ENCODE peak calls at places on chromosomes 13 and 19, in seven cellular contexts. I is IMR-90; R is HepG2; X is heart right ventricle; K is naive thymus-derived CD4-positive, alpha-beta T cell; Y is A673; D is keratinocyte. L is an unnamed sample.
A peak's percentile ranks its signal among the peaks of the same experiment; 100 is the strongest.

GRCh38 chr19:41025871-41026270 is 34.8 kb downstream of the CYP2B6 start:
- DNase-seq in I (no peak), R (no peak), X (no peak), K (no peak), Y (no peak), D (no peak), L (no peak)

GRCh38 chr19:40223135-40223822 is 3.2 kb downstream of the CCNP start:
- DNase-seq in I (no peak), R (no peak), X (no peak), K (peak; percentile 49), Y (no peak), D (no peak), L (no peak)

GRCh38 chr13:113654175-113654560 is 3.8 kb downstream of the ATP4B start:
- DNase-seq in I (no peak), R (no peak), X (no peak), K (no peak), Y (no peak), D (no peak), L (no peak)

GRCh38 chr13:45102136-45102802 is 18.0 kb upstream of the GTF2F2 start:
- DNase-seq in I (peak; percentile 55), R (no peak), X (no peak), K (no peak), Y (no peak), D (no peak), L (peak; percentile 61)

GRCh38 chr13:74290324-74290773 is 156.1 kb upstream of the KLF12 start:
- DNase-seq in I (peak; percentile 79), R (peak; percentile 9), X (no peak), K (peak; percentile 85), Y (peak; percentile 57), D (no peak), L (peak; percentile 83)

GRCh38 chr19:41174297-41174928 is 18.6 kb upstream of the CYP2S1 start:
- DNase-seq in I (no peak), R (no peak), X (no peak), K (no peak), Y (no peak), D (no peak), L (no peak)

GRCh38 chr13:45695198-45695730 is 6.9 kb upstream of the CBY2 start:
- DNase-seq in I (no peak), R (no peak), X (no peak), K (no peak), Y (no peak), D (no peak), L (no peak)

GRCh38 chr13:22114630-22115311 is 443.9 kb downstream of the FGF9 start:
- DNase-seq in I (peak; percentile 78), R (no peak), X (no peak), K (peak; percentile 78), Y (no peak), D (no peak), L (no peak)

GRCh38 chr13:62212246-62212645 is 796.6 kb upstream of the PCDH20 start:
- DNase-seq in I (no peak), R (peak; percentile 21), X (no peak), K (no peak), Y (no peak), D (no peak), L (no peak)

GRCh38 chr13:29934531-29935308 is 84.3 kb upstream of the UBL3 start:
- DNase-seq in I (no peak), R (no peak), X (no peak), K (no peak), Y (no peak), D (no peak), L (no peak)

GRCh38 chr19:42288411-42288810 is 13.5 kb upstream of the PRR19 start:
- DNase-seq in I (no peak), R (no peak), X (no peak), K (no peak), Y (no peak), D (no peak), L (no peak)

GRCh38 chr13:59691501-59692066 is 472.1 kb downstream of the DIAPH3 start:
- DNase-seq in I (peak; percentile 56), R (peak; percentile 61), X (no peak), K (no peak), Y (no peak), D (no peak), L (no peak)

GRCh38 chr19:2361259-2362038 is 1.4 kb downstream of the TMPRSS9 start:
- DNase-seq in I (no peak), R (no peak), X (no peak), K (no peak), Y (no peak), D (no peak), L (no peak)

GRCh38 chr13:59684105-59684504 is 479.6 kb downstream of the DIAPH3 start:
- DNase-seq in I (no peak), R (no peak), X (no peak), K (no peak), Y (no peak), D (no peak), L (no peak)

GRCh38 chr19:17245535-17245984 is at the start of gene NR2F6:
- DNase-seq in I (no peak), R (no peak), X (no peak), K (peak; percentile 26), Y (no peak), D (no peak), L (no peak)

GRCh38 chr19:55041627-55042343 is 3.7 kb upstream of the GP6 start:
- DNase-seq in I (no peak), R (no peak), X (no peak), K (peak; percentile 41), Y (no peak), D (no peak), L (no peak)

GRCh38 chr13:51444922-51445321 is 7.9 kb downstream of the INTS6 start:
- DNase-seq in I (peak; percentile 68), R (no peak), X (no peak), K (peak; percentile 46), Y (peak; percentile 67), D (no peak), L (no peak)

GRCh38 chr19:52221031-52221430 is 31.2 kb downstream of the PPP2R1A start:
- DNase-seq in I (no peak), R (no peak), X (no peak), K (no peak), Y (no peak), D (no peak), L (no peak)

GRCh38 chr13:100340865-100341264 is 247.7 kb downstream of the GGACT start:
- DNase-seq in I (no peak), R (no peak), X (no peak), K (no peak), Y (no peak), D (no peak), L (no peak)

GRCh38 chr19:2721570-2722540 is 683 bp upstream of the DIRAS1 start:
- DNase-seq in I (no peak), R (no peak), X (no peak), K (no peak), Y (no peak), D (no peak), L (no peak)

GRCh38 chr13:99985243-99985874 is 3.8 kb downstream of the ZIC2 start:
- DNase-seq in I (no peak), R (no peak), X (no peak), K (no peak), Y (peak; percentile 83), D (no peak), L (no peak)

GRCh38 chr19:3508771-3509535 is 2.8 kb downstream of the FZR1 start:
- DNase-seq in I (peak; percentile 30), R (no peak), X (no peak), K (no peak), Y (no peak), D (no peak), L (no peak)

GRCh38 chr13:106078191-106078590 is 457.3 kb downstream of the EFNB2 start:
- DNase-seq in I (peak; percentile 49), R (no peak), X (no peak), K (no peak), Y (no peak), D (no peak), L (peak; percentile 13)

GRCh38 chr19:51535535-51535934 is 4.1 kb upstream of the SIGLEC6 start:
- DNase-seq in I (no peak), R (no peak), X (no peak), K (no peak), Y (no peak), D (no peak), L (no peak)

DNA sequence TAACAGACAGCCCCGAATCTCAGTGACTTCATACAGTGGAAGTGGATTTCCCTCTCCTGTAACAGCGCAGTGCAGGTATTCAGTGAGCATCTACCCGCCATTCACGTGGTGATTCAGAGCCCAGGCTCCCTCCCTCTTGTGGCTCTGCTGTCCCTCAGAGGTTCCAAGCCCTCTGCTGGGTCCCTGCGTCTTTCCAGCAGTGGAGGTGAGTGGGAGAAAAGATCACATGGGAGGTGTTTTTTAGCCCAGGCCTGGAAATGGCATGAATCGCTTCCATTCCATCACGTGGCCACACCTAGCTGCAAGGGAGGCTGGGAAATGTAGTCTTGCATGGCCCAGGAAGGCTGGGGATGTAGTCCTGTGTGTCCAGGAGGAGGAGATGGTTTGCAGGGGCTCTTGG is 61.4 kb downstream of the DPF1 start:
- DNase-seq in I (no peak), R (no peak), X (no peak), K (no peak), Y (no peak), D (no peak), L (no peak)
- H3K4me3 ChIP-seq in I (no peak overlapping the region), R (no peak overlapping the region), X (no peak overlapping the region), K (no peak overlapping the region), Y (no peak overlapping the region), D (no peak overlapping the region), L (no peak overlapping the region)

DNA sequence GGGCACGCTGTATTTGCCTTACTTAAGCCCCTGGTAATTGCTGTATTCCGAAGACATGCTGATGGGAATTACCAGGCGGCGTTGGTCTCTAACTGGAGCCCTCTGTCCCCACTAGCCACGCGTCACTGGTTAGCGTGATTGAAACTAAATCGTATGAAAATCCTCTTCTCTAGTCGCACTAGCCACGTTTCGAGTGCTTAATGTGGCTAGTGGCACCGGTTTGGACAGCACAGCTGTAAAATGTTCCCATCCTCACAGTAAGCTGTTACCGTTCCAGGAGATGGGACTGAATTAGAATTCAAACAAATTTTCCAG is 679 bp downstream of the BRCA2 start:
- DNase-seq in I (no peak), R (no peak), X (no peak), K (no peak), Y (no peak), D (no peak), L (no peak)
- H3K27ac ChIP-seq in I (peak overlapping the region; percentile 74), R (peak overlapping the region; percentile 75), X (no peak overlapping the region), K (peak overlapping the region; percentile 99), Y (peak overlapping the region; percentile 97), D (peak overlapping the region; percentile 84), L (peak overlapping the region; percentile 99)

DNA sequence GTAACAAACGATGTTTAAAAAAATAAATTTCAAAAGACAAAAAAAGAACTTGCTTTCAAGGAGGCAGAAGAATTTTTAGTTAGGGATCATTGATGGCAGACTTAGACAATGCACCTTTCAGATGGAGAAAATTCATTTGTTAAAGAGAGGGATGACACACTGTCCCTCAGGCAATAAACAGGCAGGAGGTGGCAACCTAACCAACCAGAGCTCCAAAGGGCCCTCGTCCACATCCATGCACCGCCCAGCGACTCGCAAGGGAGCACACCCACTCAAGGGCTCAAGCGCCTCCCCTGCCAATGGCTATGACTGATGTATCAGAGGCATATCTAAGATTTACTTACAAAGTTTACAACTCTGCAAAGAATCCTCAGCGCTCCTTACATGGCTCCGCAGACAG is 81.9 kb downstream of the TUBGCP3 start:
- DNase-seq in I (no peak), R (no peak), X (no peak), K (no peak), Y (no peak), D (no peak), L (no peak)
- H3K36me3 ChIP-seq in I (peaks cover 33% of the 10 kb centered on the region), R (peaks cover 14% of the 10 kb centered on the region), X (no peaks in the 10 kb centered on the region), K (peaks cover 5% of the 10 kb centered on the region), Y (peaks cover 14% of the 10 kb centered on the region), D (peaks cover 24% of the 10 kb centered on the region), L (peaks cover 20% of the 10 kb centered on the region)

GRCh38 chr19:7888826-7889217 is 512 bp downstream of the LRRC8E start:
- DNase-seq in I (no peak), R (no peak), X (no peak), K (no peak), Y (no peak), D (no peak), L (no peak)
- H3K4me3 ChIP-seq in I (peak overlapping the region; percentile 79), R (peak overlapping the region; percentile 82), X (peak overlapping the region; percentile 47), K (no peak overlapping the region), Y (peak overlapping the region; percentile 48), D (peak overlapping the region; percentile 83), L (no peak overlapping the region)

L was measured in SJCRH30.